ENCODE peak calls at places on chromosomes 16 and 17, in five cellular contexts. H is upper lobe of left lung, D is HepG2, Y is K562, P is GM12878. V is an unnamed sample. For H3K36me3, the result is how much of the 10 kb centered on the place peaks cover.

GRCh38 chr17:59221159-59221847 is 992 bp downstream of the GDPD1 start:
- ATAC-seq in P (no peak), D (peak), H (peak), Y (no peak), V (no peak)

GRCh38 chr17:16938031-16938430 is 33.9 kb downstream of the TNFRSF13B start:
- ATAC-seq in H (no peak), Y (no peak), D (no peak), P (no peak), V (no peak)

GRCh38 chr16:82783933-82784566 is 157.3 kb downstream of the CDH13 start:
- ATAC-seq in Y (no peak), P (no peak), H (no peak), D (no peak), V (no peak)

GRCh38 chr16:67298277-67298676 is 18.9 kb downstream of the PLEKHG4 start:
- ATAC-seq in P (no peak), D (no peak), Y (no peak), H (no peak), V (no peak)

GRCh38 chr16:53848277-53848942 is 144.5 kb downstream of the FTO start:
- ATAC-seq in D (peak), H (no peak), Y (no peak), P (no peak), V (no peak)

GRCh38 chr16:87127061-87127765 is 190.0 kb downstream of the C16orf95 start:
- ATAC-seq in P (no peak), D (peak), H (no peak), Y (no peak), V (no peak)

GRCh38 chr16:29961127-29961478 is 776 bp upstream of the TMEM219 start:
- ATAC-seq in H (no peak), D (no peak), P (no peak), Y (no peak), V (no peak)

GRCh38 chr16:81284995-81285600 is 29.7 kb upstream of the GAN start:
- ATAC-seq in H (no peak), Y (no peak), P (no peak), D (no peak), V (no peak)

GRCh38 chr17:60724647-60725046 is 47.0 kb downstream of the BCAS3 start:
- ATAC-seq in Y (no peak), P (peak), D (no peak), H (no peak), V (no peak)

GRCh38 chr17:78351449-78352006 is 8.3 kb downstream of the SOCS3 start:
- ATAC-seq in Y (no peak), P (no peak), H (peak), D (peak), V (peak)

GRCh38 chr17:4301066-4301465 is 37.3 kb upstream of the ANKFY1 start:
- ATAC-seq in P (no peak), Y (no peak), H (no peak), D (no peak), V (no peak)

GRCh38 chr17:44209786-44210341 is 9.6 kb downstream of the UBTF start:
- ATAC-seq in D (no peak), Y (no peak), P (peak), H (no peak), V (no peak)

GRCh38 chr17:1078831-1079561 is 82.1 kb downstream of the TIMM22 start:
- ATAC-seq in H (no peak), P (no peak), Y (no peak), D (no peak), V (no peak)

GRCh38 chr17:58703137-58703846 is 10.9 kb downstream of the RAD51C start:
- ATAC-seq in H (no peak), D (no peak), P (peak), Y (no peak), V (no peak)

GRCh38 chr16:54359555-54359954 is 73.0 kb upstream of the IRX3 start:
- ATAC-seq in D (no peak), Y (no peak), H (no peak), P (no peak), V (no peak)

GRCh38 chr17:66831383-66832220 is 3.3 kb upstream of the CACNG5 start:
- ATAC-seq in D (no peak), P (no peak), Y (no peak), H (no peak), V (no peak)

GRCh38 chr17:559699-560378 is 154.8 kb downstream of the VPS53 start:
- ATAC-seq in D (no peak), H (peak), P (no peak), Y (no peak), V (peak)

GRCh38 chr16:23245268-23245667 is 56.8 kb upstream of the SCNN1B start:
- ATAC-seq in P (no peak), D (no peak), H (no peak), Y (no peak), V (no peak)

GRCh38 chr16:11131706-11132105 is 124.3 kb downstream of the SOCS1 start:
- ATAC-seq in D (peak), Y (no peak), P (no peak), H (no peak), V (peak)

GRCh38 chr16:4309833-4310266 is 6.0 kb upstream of the GLIS2 start:
- ATAC-seq in D (peak), H (peak), P (peak), Y (no peak), V (peak)

GRCh38 chr16:85126731-85127662 is 14.7 kb upstream of the CIBAR2 start:
- ATAC-seq in Y (peak), D (peak), P (peak), H (no peak), V (peak)

GRCh38 chr17:80153004-80153403 is 6.1 kb upstream of the EIF4A3 start:
- ATAC-seq in Y (no peak), D (peak), H (no peak), P (peak), V (no peak)

GRCh38 chr17:15651001-15651582 is 31.6 kb upstream of the FBXW10B start:
- ATAC-seq in H (peak), D (no peak), P (no peak), Y (no peak), V (peak)

GRCh38 chr17:5513610-5514009 is 27.2 kb downstream of the MIS12 start:
- ATAC-seq in P (no peak), D (no peak), H (no peak), Y (no peak), V (no peak)

GRCh38 chr16:1809281-1809801 is 15.8 kb upstream of the IGFALS start:
- ATAC-seq in Y (peak), D (no peak), P (no peak), H (no peak), V (no peak)

GRCh38 chr17:37650419-37651003 is 7.3 kb upstream of the DDX52 start:
- ATAC-seq in H (no peak), P (peak), D (peak), Y (peak), V (no peak)

GRCh38 chr16:46688101-46688656 is 799 bp downstream of the VPS35 start:
- ATAC-seq in D (no peak), Y (peak), H (no peak), P (peak), V (no peak)

GRCh38 chr17:64635647-64636305 is 26.3 kb downstream of the SMURF2 start:
- ATAC-seq in Y (no peak), P (peak), D (no peak), H (no peak), V (no peak)

GRCh38 chr17:27265333-27265732 is 28.6 kb upstream of the WSB1 start:
- ATAC-seq in D (peak), Y (no peak), H (no peak), P (no peak), V (peak)

GRCh38 chr17:67733371-67733770 is 15.6 kb downstream of the NOL11 start:
- ATAC-seq in Y (no peak), P (no peak), D (no peak), H (no peak), V (no peak)

GRCh38 chr17:900336-900735 is 79.2 kb downstream of the NXN start:
- ATAC-seq in P (no peak), D (no peak), Y (no peak), H (no peak), V (no peak)

GRCh38 chr17:47851764-47852112 is 775 bp upstream of the SP6 start:
- ATAC-seq in D (no peak), P (no peak), H (no peak), Y (peak), V (no peak)

GRCh38 chr17:63419949-63420867 is 25.9 kb downstream of the CYB561 start:
- ATAC-seq in D (no peak), H (no peak), P (no peak), Y (peak), V (no peak)

GRCh38 chr16:70693231-70693671 is 7.4 kb upstream of the MTSS2 start:
- ATAC-seq in Y (no peak), P (no peak), D (no peak), H (no peak), V (peak)

GRCh38 chr17:17885029-17885351 is 48.2 kb upstream of the SREBF1 start:
- ATAC-seq in Y (no peak), P (no peak), H (no peak), D (no peak), V (no peak)

GRCh38 chr16:86559802-86560305 is 4.8 kb upstream of the MTHFSD start:
- ATAC-seq in H (no peak), Y (no peak), P (no peak), D (no peak), V (no peak)

GRCh38 chr16:85055503-85056210 is 28.1 kb downstream of the KIAA0513 start:
- ATAC-seq in Y (peak), D (peak), P (peak), H (peak), V (peak)

GRCh38 chr17:78113804-78114785 is 14.5 kb downstream of the TMC6 start:
- ATAC-seq in P (peak), Y (no peak), H (no peak), D (no peak), V (no peak)

DNA sequence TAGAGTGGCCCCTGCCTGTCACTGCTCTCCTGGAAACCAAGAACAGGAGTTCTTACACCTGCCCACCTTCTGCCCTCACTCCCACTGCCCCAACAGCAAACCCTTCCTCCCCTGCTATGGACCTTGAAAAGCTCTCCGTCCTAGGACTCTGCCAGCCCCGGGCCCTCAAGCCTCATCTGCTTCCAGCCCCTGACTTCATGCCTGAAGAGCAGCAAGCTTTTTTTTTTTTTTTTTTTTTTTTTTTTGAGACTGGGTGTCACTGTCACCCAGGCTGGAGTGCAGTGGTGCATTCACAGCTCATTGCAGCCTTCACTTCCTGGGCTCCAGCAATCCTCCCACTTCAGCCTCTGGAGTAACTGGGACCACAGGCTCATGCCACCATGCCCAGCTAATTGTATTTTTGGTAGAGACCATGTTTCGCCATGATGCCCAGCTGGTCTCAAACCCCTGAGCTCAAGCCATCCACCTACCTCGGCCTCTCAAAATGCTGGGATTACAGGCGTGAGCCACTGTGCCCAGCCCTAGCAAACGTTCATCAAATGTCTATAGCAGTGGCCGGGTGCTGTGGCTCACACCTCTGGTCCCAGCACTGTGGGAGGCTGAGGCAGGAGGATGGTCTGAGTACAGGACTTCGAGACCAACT is 16.9 kb downstream of the CARHSP1 start:
- ATAC-seq in D (no peak), P (no peak), Y (no peak), H (no peak), V (no peak)
- H3K36me3 ChIP-seq in D (half or more), P (under half), Y (half or more), H (under half), V (half or more)

GRCh38 chr16:49800876-49801275 is 55.0 kb downstream of the ZNF423 start:
- ATAC-seq in Y (no peak), D (peak), P (peak), H (no peak), V (no peak)

GRCh38 chr16:49799172-49799571 is 56.7 kb downstream of the ZNF423 start:
- ATAC-seq in P (no peak), H (no peak), D (no peak), Y (no peak), V (no peak)

GRCh38 chr16:49801290-49801689 is 54.6 kb downstream of the ZNF423 start:
- ATAC-seq in Y (no peak), D (peak), H (no peak), P (peak), V (no peak)

GRCh38 chr16:49795513-49795912 is 60.4 kb downstream of the ZNF423 start:
- ATAC-seq in D (no peak), Y (no peak), P (no peak), H (no peak), V (no peak)

GRCh38 chr16:49800441-49800840 is 55.5 kb downstream of the ZNF423 start:
- ATAC-seq in H (no peak), Y (no peak), D (no peak), P (peak), V (no peak)
- TF ChIP-seq EP300 in H (no peak), Y (no peak), D (no peak), P (no peak), V (no peak)

DNA sequence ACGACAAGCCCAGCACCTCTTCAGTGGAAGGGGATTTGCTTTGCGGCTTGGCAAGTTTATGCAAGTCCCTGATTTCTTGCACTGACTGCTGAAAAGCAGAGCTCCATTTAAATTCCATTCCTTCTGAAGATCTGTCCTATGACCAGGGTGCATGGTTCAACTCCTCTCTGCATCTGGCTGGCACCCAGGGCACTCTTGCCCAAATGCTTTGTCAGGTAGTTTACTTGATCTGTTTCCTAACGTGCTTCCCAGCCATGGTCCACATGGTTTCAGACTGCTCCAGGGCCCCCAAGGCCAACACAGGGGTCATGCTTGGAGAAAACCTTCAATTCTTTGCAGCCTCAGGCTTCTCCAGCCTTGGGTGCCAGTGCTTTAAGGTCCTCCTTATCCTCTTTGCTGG is 11.2 kb upstream of the HP start:
- ATAC-seq in P (no peak), H (no peak), Y (no peak), D (peak), V (no peak)
- H3K36me3 ChIP-seq in P (under half), H (under half), Y (under half), D (under half), V (under half)

DNA sequence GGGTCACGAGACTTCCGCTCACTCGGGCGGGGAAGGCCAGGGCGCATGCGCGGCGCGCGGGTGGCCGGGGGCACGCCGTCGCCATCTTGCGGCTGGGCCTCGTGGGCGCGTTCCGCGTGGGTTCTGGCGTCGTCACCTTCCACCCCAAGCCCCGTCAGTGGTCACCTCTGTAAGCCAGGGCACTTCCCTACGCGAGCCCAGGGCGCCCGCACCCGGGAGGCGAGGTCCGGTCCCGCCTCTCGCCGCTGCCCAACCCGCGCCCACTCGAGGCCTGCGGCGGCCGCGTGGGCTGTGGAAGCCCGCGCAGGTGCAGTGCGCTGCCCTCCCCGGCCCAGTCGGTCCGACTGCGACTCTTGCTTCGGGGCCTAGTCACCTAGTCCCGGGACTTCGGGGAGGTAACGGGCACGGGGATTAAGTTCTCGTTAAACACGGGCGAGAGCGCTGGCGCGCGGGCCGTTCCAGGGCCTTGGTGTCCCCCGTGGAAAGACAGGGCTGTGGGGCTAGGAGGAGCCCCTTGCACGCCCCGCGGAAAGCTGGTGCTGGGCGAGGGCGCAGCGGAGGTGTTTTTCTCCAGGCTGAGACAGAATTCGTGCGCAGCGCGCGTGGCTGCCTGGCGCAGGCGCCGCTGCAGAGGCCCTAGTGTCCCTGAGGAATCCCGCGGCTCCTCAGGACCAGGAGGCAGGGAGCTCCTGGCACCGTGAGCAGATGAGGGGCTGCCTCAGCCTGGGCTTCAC is 417 bp upstream of the ARHGDIA start:
- ATAC-seq in H (peak), D (no peak), Y (peak), P (peak), V (peak)
- TF ChIP-seq EP300 in H (peak), D (peak), Y (no peak), P (no peak), V (no peak)

DNA sequence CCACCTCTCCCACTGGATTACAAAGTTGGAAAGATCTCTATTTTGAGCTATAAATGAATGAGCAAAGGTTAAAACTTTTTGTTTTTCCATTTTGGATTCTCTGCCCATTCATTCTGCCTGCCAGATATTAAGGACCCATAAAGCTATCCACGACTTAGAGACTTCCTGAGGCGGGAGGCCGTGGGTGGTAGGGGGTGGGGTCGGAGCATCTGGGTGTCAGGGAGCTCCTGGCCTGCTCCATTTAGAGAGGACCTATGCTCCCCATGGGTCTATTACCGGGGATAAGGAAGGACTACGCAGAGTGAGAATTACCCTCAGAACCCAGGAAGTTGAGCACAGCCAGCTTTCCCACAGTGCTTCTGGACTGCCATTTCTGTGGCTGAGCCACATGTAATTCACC is 45.8 kb downstream of the MARF1 start:
- ATAC-seq in D (no peak), H (no peak), P (no peak), Y (no peak), V (no peak)
- H3K36me3 ChIP-seq in D (half or more), H (half or more), P (under half), Y (half or more), V (under half)

GRCh38 chr17:82104797-82105416 is 6.9 kb upstream of the FASN start:
- ATAC-seq in Y (no peak), D (no peak), H (no peak), P (no peak), V (no peak)

GRCh38 chr17:82105882-82106696 is 8.1 kb upstream of the FASN start:
- ATAC-seq in P (peak), Y (peak), H (peak), D (peak), V (peak)

GRCh38 chr17:82105417-82105881 is 7.4 kb upstream of the FASN start:
- ATAC-seq in D (no peak), P (peak), Y (no peak), H (no peak), V (no peak)

GRCh38 chr17:82101767-82102679 is 4.0 kb upstream of the FASN start:
- ATAC-seq in H (no peak), P (no peak), Y (no peak), D (peak), V (no peak)

GRCh38 chr17:82103588-82104451 is 5.8 kb upstream of the FASN start:
- ATAC-seq in Y (peak), P (no peak), D (peak), H (peak), V (peak)
- TF ChIP-seq EP300 in Y (no peak), P (no peak), D (peak), H (peak), V (no peak)

GRCh38 chr17:43200127-43200526 is 11.5 kb upstream of the TMEM106A start:
- ATAC-seq in H (no peak), P (no peak), Y (peak), D (peak), V (no peak)

DNA sequence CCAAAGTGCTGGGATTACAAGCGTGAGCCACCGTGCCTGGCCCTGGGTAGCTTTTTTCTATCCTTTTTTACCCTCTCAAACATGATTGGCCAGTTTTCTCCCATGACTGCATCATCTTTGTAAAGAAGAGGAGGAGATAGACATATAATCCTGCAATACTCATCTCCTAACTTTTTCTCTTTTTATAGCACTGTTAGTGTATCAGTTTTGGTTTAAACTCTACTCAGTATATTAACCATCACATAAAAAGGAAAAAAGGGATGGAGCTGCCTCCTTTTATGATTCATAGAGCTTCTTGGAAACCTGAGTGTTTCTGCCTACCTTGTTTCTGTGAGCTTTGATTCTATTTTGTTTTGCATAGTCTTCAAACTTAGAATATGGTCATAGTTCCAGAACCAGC is 12.0 kb upstream of the TMEM106A start:
- ATAC-seq in D (no peak), H (no peak), Y (no peak), P (no peak), V (no peak)
- H3K36me3 ChIP-seq in D (half or more), H (half or more), Y (half or more), P (under half), V (half or more)

GRCh38 chr17:39677581-39678339 is 9.5 kb downstream of the PNMT start:
- ATAC-seq in P (no peak), H (no peak), D (no peak), Y (no peak), V (peak)
- TF ChIP-seq EP300 in P (no peak), H (no peak), D (no peak), Y (no peak), V (no peak)

V was measured in gastroesophageal sphincter.